ENCODE peak calls at places on chromosomes 2 and 18, in seven cellular contexts. One of them, this sample, is unnamed.

GRCh38 chr2:1784087-1784486 is 39.8 kb upstream of the PXDN start:
- DNase-seq in heart right ventricle: no peak
- DNase-seq in AG10803: peak
- DNase-seq in foreskin fibroblast: peak
- DNase-seq in astrocyte: no peak
- DNase-seq in IMR-90: peak
- DNase-seq in astrocyte of the spinal cord: no peak
- DNase-seq in this sample: no peak

GRCh38 chr2:237874585-237875161 is 15.2 kb downstream of the RAMP1 start:
- DNase-seq in IMR-90: peak
- DNase-seq in astrocyte of the spinal cord: peak
- DNase-seq in astrocyte: peak
- DNase-seq in AG10803: peak
- DNase-seq in foreskin fibroblast: peak
- DNase-seq in heart right ventricle: no peak
- DNase-seq in this sample: peak

GRCh38 chr2:140786585-140786984 is 1344.2 kb downstream of the LRP1B start:
- DNase-seq in foreskin fibroblast: no peak
- DNase-seq in AG10803: no peak
- DNase-seq in IMR-90: no peak
- DNase-seq in astrocyte: no peak
- DNase-seq in astrocyte of the spinal cord: no peak
- DNase-seq in heart right ventricle: no peak
- DNase-seq in this sample: no peak

GRCh38 chr2:187078297-187078696 is 229.3 kb upstream of the ZSWIM2 start:
- DNase-seq in foreskin fibroblast: peak
- DNase-seq in heart right ventricle: no peak
- DNase-seq in astrocyte of the spinal cord: peak
- DNase-seq in AG10803: peak
- DNase-seq in IMR-90: peak
- DNase-seq in astrocyte: peak
- DNase-seq in this sample: no peak

GRCh38 chr2:212337486-212338343 is 200.9 kb downstream of the ERBB4 start:
- DNase-seq in astrocyte: no peak
- DNase-seq in IMR-90: no peak
- DNase-seq in foreskin fibroblast: no peak
- DNase-seq in AG10803: peak
- DNase-seq in heart right ventricle: no peak
- DNase-seq in astrocyte of the spinal cord: no peak
- DNase-seq in this sample: peak

GRCh38 chr2:144320491-144320890 is 199.4 kb downstream of the ZEB2 start:
- DNase-seq in astrocyte of the spinal cord: peak
- DNase-seq in IMR-90: peak
- DNase-seq in heart right ventricle: no peak
- DNase-seq in astrocyte: peak
- DNase-seq in AG10803: peak
- DNase-seq in foreskin fibroblast: peak
- DNase-seq in this sample: peak

GRCh38 chr2:10352361-10352760 is 49.7 kb downstream of the HPCAL1 start:
- DNase-seq in astrocyte: no peak
- DNase-seq in astrocyte of the spinal cord: no peak
- DNase-seq in AG10803: no peak
- DNase-seq in heart right ventricle: no peak
- DNase-seq in foreskin fibroblast: no peak
- DNase-seq in IMR-90: no peak
- DNase-seq in this sample: no peak

GRCh38 chr2:125526093-125526492 is 1129.9 kb upstream of the GYPC start:
- DNase-seq in astrocyte of the spinal cord: no peak
- DNase-seq in AG10803: no peak
- DNase-seq in IMR-90: no peak
- DNase-seq in foreskin fibroblast: no peak
- DNase-seq in astrocyte: no peak
- DNase-seq in heart right ventricle: no peak
- DNase-seq in this sample: no peak

GRCh38 chr2:101354910-101355309 is 32.4 kb downstream of the CREG2 start:
- DNase-seq in astrocyte of the spinal cord: no peak
- DNase-seq in heart right ventricle: no peak
- DNase-seq in IMR-90: no peak
- DNase-seq in astrocyte: no peak
- DNase-seq in foreskin fibroblast: no peak
- DNase-seq in AG10803: no peak
- DNase-seq in this sample: no peak

GRCh38 chr18:41501848-41502247 is 453.2 kb upstream of the PIK3C3 start:
- DNase-seq in astrocyte: no peak
- DNase-seq in astrocyte of the spinal cord: no peak
- DNase-seq in heart right ventricle: no peak
- DNase-seq in IMR-90: no peak
- DNase-seq in AG10803: no peak
- DNase-seq in foreskin fibroblast: no peak
- DNase-seq in this sample: no peak

GRCh38 chr2:173644146-173644545 is 289.5 kb downstream of the CDCA7 start:
- DNase-seq in astrocyte: peak
- DNase-seq in AG10803: peak
- DNase-seq in IMR-90: peak
- DNase-seq in foreskin fibroblast: peak
- DNase-seq in astrocyte of the spinal cord: peak
- DNase-seq in heart right ventricle: no peak
- DNase-seq in this sample: peak

GRCh38 chr2:24421668-24422067 is 61.3 kb upstream of the ITSN2 start:
- DNase-seq in foreskin fibroblast: peak
- DNase-seq in heart right ventricle: peak
- DNase-seq in astrocyte: peak
- DNase-seq in IMR-90: peak
- DNase-seq in AG10803: peak
- DNase-seq in astrocyte of the spinal cord: peak
- DNase-seq in this sample: peak

GRCh38 chr18:49985246-49985645 is 171.9 kb upstream of the ACAA2 start:
- DNase-seq in heart right ventricle: no peak
- DNase-seq in foreskin fibroblast: no peak
- DNase-seq in IMR-90: no peak
- DNase-seq in AG10803: no peak
- DNase-seq in astrocyte: no peak
- DNase-seq in astrocyte of the spinal cord: no peak
- DNase-seq in this sample: no peak

GRCh38 chr2:45237850-45238542 is 228.7 kb upstream of the SIX2 start:
- DNase-seq in heart right ventricle: no peak
- DNase-seq in astrocyte of the spinal cord: peak
- DNase-seq in foreskin fibroblast: peak
- DNase-seq in AG10803: peak
- DNase-seq in astrocyte: peak
- DNase-seq in IMR-90: peak
- DNase-seq in this sample: peak

GRCh38 chr2:160283675-160284074 is 83.6 kb upstream of the ITGB6 start:
- DNase-seq in astrocyte: no peak
- DNase-seq in astrocyte of the spinal cord: no peak
- DNase-seq in heart right ventricle: no peak
- DNase-seq in IMR-90: no peak
- DNase-seq in AG10803: no peak
- DNase-seq in foreskin fibroblast: no peak
- DNase-seq in this sample: no peak

GRCh38 chr18:45110577-45111506 is 430.2 kb downstream of the SETBP1 start:
- DNase-seq in astrocyte: peak
- DNase-seq in foreskin fibroblast: peak
- DNase-seq in astrocyte of the spinal cord: no peak
- DNase-seq in IMR-90: no peak
- DNase-seq in AG10803: peak
- DNase-seq in heart right ventricle: peak
- DNase-seq in this sample: peak

GRCh38 chr2:173493874-173494273 is 139.2 kb downstream of the CDCA7 start:
- DNase-seq in foreskin fibroblast: peak
- DNase-seq in astrocyte: no peak
- DNase-seq in heart right ventricle: no peak
- DNase-seq in AG10803: no peak
- DNase-seq in IMR-90: no peak
- DNase-seq in astrocyte of the spinal cord: no peak
- DNase-seq in this sample: no peak

GRCh38 chr2:17416891-17417391 is 101.3 kb downstream of the RAD51AP2 start:
- DNase-seq in IMR-90: peak
- DNase-seq in foreskin fibroblast: peak
- DNase-seq in astrocyte: peak
- DNase-seq in AG10803: peak
- DNase-seq in astrocyte of the spinal cord: peak
- DNase-seq in heart right ventricle: no peak
- DNase-seq in this sample: peak

GRCh38 chr2:96236882-96237281 is 28.3 kb upstream of the STARD7 start:
- DNase-seq in IMR-90: no peak
- DNase-seq in foreskin fibroblast: no peak
- DNase-seq in astrocyte: no peak
- DNase-seq in astrocyte of the spinal cord: no peak
- DNase-seq in AG10803: no peak
- DNase-seq in heart right ventricle: no peak
- DNase-seq in this sample: no peak

GRCh38 chr2:96238266-96238665 is 27.5 kb downstream of the TMEM127 start:
- DNase-seq in astrocyte: no peak
- DNase-seq in astrocyte of the spinal cord: no peak
- DNase-seq in IMR-90: no peak
- DNase-seq in heart right ventricle: no peak
- DNase-seq in foreskin fibroblast: no peak
- DNase-seq in AG10803: no peak
- DNase-seq in this sample: no peak

GRCh38 chr2:96231316-96231715 is 22.7 kb upstream of the STARD7 start:
- DNase-seq in heart right ventricle: no peak
- DNase-seq in astrocyte: no peak
- DNase-seq in astrocyte of the spinal cord: no peak
- DNase-seq in AG10803: no peak
- DNase-seq in foreskin fibroblast: no peak
- DNase-seq in IMR-90: no peak
- DNase-seq in this sample: no peak

GRCh38 chr2:96239091-96239490 is 26.7 kb downstream of the TMEM127 start:
- DNase-seq in foreskin fibroblast: no peak
- DNase-seq in IMR-90: no peak
- DNase-seq in AG10803: no peak
- DNase-seq in heart right ventricle: no peak
- DNase-seq in astrocyte: no peak
- DNase-seq in astrocyte of the spinal cord: no peak
- DNase-seq in this sample: no peak

GRCh38 chr2:96233880-96234316 is 25.3 kb upstream of the STARD7 start:
- DNase-seq in foreskin fibroblast: no peak
- DNase-seq in heart right ventricle: no peak
- DNase-seq in astrocyte of the spinal cord: no peak
- DNase-seq in AG10803: no peak
- DNase-seq in IMR-90: no peak
- DNase-seq in astrocyte: no peak
- DNase-seq in this sample: no peak
- TF ChIP-seq CTCF in foreskin fibroblast: no peak
- TF ChIP-seq CTCF in heart right ventricle: no peak
- TF ChIP-seq CTCF in astrocyte of the spinal cord: no peak
- TF ChIP-seq CTCF in AG10803: no peak
- TF ChIP-seq CTCF in IMR-90: no peak
- TF ChIP-seq CTCF in astrocyte: no peak
- TF ChIP-seq CTCF in this sample: no peak

GRCh38 chr2:205776139-205776538 is 93.8 kb downstream of the NRP2 start:
- DNase-seq in astrocyte of the spinal cord: no peak
- DNase-seq in heart right ventricle: peak
- DNase-seq in astrocyte: no peak
- DNase-seq in IMR-90: no peak
- DNase-seq in foreskin fibroblast: peak
- DNase-seq in AG10803: peak
- DNase-seq in this sample: no peak

GRCh38 chr2:205780645-205781044 is 98.3 kb downstream of the NRP2 start:
- DNase-seq in IMR-90: no peak
- DNase-seq in astrocyte of the spinal cord: no peak
- DNase-seq in foreskin fibroblast: no peak
- DNase-seq in heart right ventricle: no peak
- DNase-seq in AG10803: no peak
- DNase-seq in astrocyte: no peak
- DNase-seq in this sample: no peak

GRCh38 chr2:205781244-205781643 is 98.9 kb downstream of the NRP2 start:
- DNase-seq in astrocyte: no peak
- DNase-seq in IMR-90: no peak
- DNase-seq in foreskin fibroblast: no peak
- DNase-seq in astrocyte of the spinal cord: no peak
- DNase-seq in AG10803: no peak
- DNase-seq in heart right ventricle: no peak
- DNase-seq in this sample: no peak

GRCh38 chr2:205776720-205777119 is 94.4 kb downstream of the NRP2 start:
- DNase-seq in heart right ventricle: no peak
- DNase-seq in astrocyte: no peak
- DNase-seq in AG10803: no peak
- DNase-seq in astrocyte of the spinal cord: no peak
- DNase-seq in IMR-90: no peak
- DNase-seq in foreskin fibroblast: no peak
- DNase-seq in this sample: no peak

DNA sequence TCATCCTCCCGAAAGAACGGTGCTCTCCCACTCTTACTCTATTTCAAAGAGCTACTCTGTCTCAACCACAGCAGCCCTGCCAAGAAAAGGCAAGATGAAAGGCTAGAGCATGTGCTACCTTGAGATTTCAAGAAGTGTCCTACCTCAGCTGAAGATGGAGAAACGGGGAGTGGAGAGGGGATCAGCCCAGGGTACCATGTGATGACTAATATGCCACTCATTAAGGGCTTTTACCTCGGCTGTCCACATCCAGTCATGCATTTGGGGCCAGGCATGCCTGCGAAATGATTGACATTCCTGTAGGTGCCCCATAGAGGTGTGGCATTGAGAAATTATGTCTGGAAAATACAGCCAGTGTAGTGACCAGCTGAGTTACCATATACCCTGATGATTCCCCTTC is 96.0 kb downstream of the NRP2 start:
- DNase-seq in foreskin fibroblast: no peak
- DNase-seq in astrocyte of the spinal cord: no peak
- DNase-seq in astrocyte: no peak
- DNase-seq in AG10803: no peak
- DNase-seq in IMR-90: no peak
- DNase-seq in heart right ventricle: no peak
- DNase-seq in this sample: no peak
- H3K4me3 ChIP-seq in foreskin fibroblast: no peak
- H3K4me3 ChIP-seq in astrocyte of the spinal cord: no peak
- H3K4me3 ChIP-seq in astrocyte: no peak
- H3K4me3 ChIP-seq in AG10803: no peak
- H3K4me3 ChIP-seq in IMR-90: no peak
- H3K4me3 ChIP-seq in heart right ventricle: no peak
- H3K4me3 ChIP-seq in this sample: no peak

GRCh38 chr2:21095178-21095577 is 28.6 kb upstream of the TDRD15 start:
- DNase-seq in IMR-90: no peak
- DNase-seq in astrocyte of the spinal cord: no peak
- DNase-seq in AG10803: no peak
- DNase-seq in astrocyte: no peak
- DNase-seq in foreskin fibroblast: no peak
- DNase-seq in heart right ventricle: no peak
- DNase-seq in this sample: no peak
- TF ChIP-seq CTCF in IMR-90: no peak
- TF ChIP-seq CTCF in astrocyte of the spinal cord: no peak
- TF ChIP-seq CTCF in AG10803: no peak
- TF ChIP-seq CTCF in astrocyte: no peak
- TF ChIP-seq CTCF in foreskin fibroblast: no peak
- TF ChIP-seq CTCF in heart right ventricle: no peak
- TF ChIP-seq CTCF in this sample: no peak

DNA sequence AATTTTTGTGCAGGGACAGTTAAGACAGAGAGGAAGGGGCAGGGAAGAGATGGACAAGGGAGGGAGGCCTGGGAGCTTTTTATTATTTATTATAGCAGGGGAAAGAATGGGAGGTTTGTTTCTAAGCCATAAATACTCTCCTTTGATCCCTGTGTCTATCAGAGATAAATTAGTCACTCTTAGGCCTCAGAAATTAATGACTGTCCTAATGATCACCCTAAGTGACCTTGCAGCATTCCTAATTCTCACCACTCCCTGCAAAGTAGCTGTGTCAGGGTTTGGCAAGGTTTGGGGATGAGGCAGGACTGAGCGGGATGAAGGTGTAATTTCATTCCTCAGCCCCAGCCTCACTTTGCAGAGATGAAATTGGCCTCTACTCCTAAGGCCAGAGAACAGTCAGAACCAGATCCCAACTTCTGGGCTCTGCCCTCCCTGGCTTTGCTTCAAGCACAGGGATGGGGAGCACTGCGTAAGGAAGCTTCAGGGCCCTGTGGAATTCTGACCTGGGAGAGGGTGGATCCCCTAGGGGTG is 95.0 kb downstream of the TMEM17 start:
- DNase-seq in astrocyte: no peak
- DNase-seq in AG10803: peak
- DNase-seq in astrocyte of the spinal cord: peak
- DNase-seq in foreskin fibroblast: no peak
- DNase-seq in IMR-90: no peak
- DNase-seq in heart right ventricle: no peak
- DNase-seq in this sample: no peak
- H3K4me3 ChIP-seq in astrocyte: no peak
- H3K4me3 ChIP-seq in AG10803: no peak
- H3K4me3 ChIP-seq in astrocyte of the spinal cord: no peak
- H3K4me3 ChIP-seq in foreskin fibroblast: no peak
- H3K4me3 ChIP-seq in IMR-90: no peak
- H3K4me3 ChIP-seq in heart right ventricle: no peak
- H3K4me3 ChIP-seq in this sample: no peak

This sample was measured in fibroblast of the aortic adventitia.